ENCODE peak calls at places on chromosomes 6 and 20, in eight cellular contexts. D is Caki2; W is ecto neural progenitor cell; G is activated CD4-positive, alpha-beta memory T cell treated with anti-CD3 and anti-CD28 coated beads, Interleukin-2, amount 10 ng/mL, durations not matched to agents 7 days and 5 days; O is epithelial cell of esophagus; S is OCI-LY7; T is NCI-H774; X is stimulated activated CD4-positive, alpha-beta T cell treated with anti-CD3 and anti-CD28 coated beads, Interleukin-15, amount 100 ng/mL, for 24 hours. F is an unnamed sample.

GRCh38 chr6:158185729-158186456 is 17.7 kb downstream of the GTF2H5 start:
- DNase-seq in S (no peak), T (no peak), X (no peak), W (no peak), O (peak), D (peak), G (no peak), F (no peak)

GRCh38 chr20:61096463-61096862 is 155.6 kb upstream of the CDH4 start:
- DNase-seq in O (no peak), G (no peak), S (no peak), X (no peak), T (no peak), W (no peak), D (no peak), F (no peak)

GRCh38 chr20:48783533-48784272 is 44.1 kb downstream of the PREX1 start:
- DNase-seq in O (no peak), G (peak), D (no peak), S (peak), X (peak), T (no peak), W (no peak), F (peak)

GRCh38 chr6:141521440-141521839 is 611.3 kb upstream of the GJE1 start:
- DNase-seq in W (no peak), T (no peak), G (no peak), S (no peak), D (no peak), O (peak), X (no peak), F (no peak)

GRCh38 chr6:154370545-154370944 is 13.9 kb upstream of the IPCEF1 start:
- DNase-seq in D (peak), S (peak), G (no peak), T (no peak), O (peak), W (no peak), X (peak), F (peak)

GRCh38 chr6:73394577-73395354 is at the start of gene DDX43:
- DNase-seq in G (peak), S (no peak), W (no peak), X (peak), O (peak), T (peak), D (peak), F (peak)

GRCh38 chr6:152696543-152696942 is 1.2 kb upstream of the MYCT1 start:
- DNase-seq in O (peak), S (no peak), D (no peak), G (no peak), W (no peak), T (no peak), X (no peak), F (no peak)

GRCh38 chr6:43916924-43917877 is 147.2 kb downstream of the VEGFA start:
- DNase-seq in O (no peak), D (peak), S (no peak), T (no peak), W (no peak), G (no peak), X (no peak), F (no peak)

GRCh38 chr20:37526839-37527637 is 638 bp downstream of the BLCAP start:
- DNase-seq in T (no peak), X (no peak), S (no peak), O (peak), D (peak), W (no peak), G (no peak), F (no peak)

GRCh38 chr6:25961619-25962367 is 809 bp upstream of the TRIM38 start:
- DNase-seq in D (no peak), T (no peak), G (no peak), O (no peak), S (peak), X (no peak), W (peak), F (no peak)

GRCh38 chr6:108492131-108492766 is 68.5 kb upstream of the FOXO3 start:
- DNase-seq in G (no peak), X (no peak), W (no peak), T (peak), O (peak), D (peak), S (peak), F (no peak)

GRCh38 chr20:47778398-47779354 is 6.6 kb downstream of the SULF2 start:
- DNase-seq in D (no peak), W (no peak), O (no peak), G (no peak), T (no peak), S (no peak), X (no peak), F (no peak)

GRCh38 chr20:19223640-19224039 is 11.2 kb downstream of the SLC24A3 start:
- DNase-seq in S (no peak), D (no peak), O (no peak), G (no peak), T (no peak), X (no peak), W (no peak), F (no peak)

GRCh38 chr6:35161265-35161664 is 20.1 kb upstream of the TCP11 start:
- DNase-seq in X (no peak), T (no peak), G (no peak), D (no peak), S (no peak), W (no peak), O (no peak), F (no peak)

GRCh38 chr6:18165746-18166145 is 10.5 kb downstream of the KDM1B start:
- DNase-seq in S (no peak), T (no peak), G (no peak), W (no peak), X (no peak), D (no peak), O (peak), F (no peak)

GRCh38 chr6:30819287-30819917 is 64.9 kb upstream of the DDR1 start:
- DNase-seq in T (no peak), O (peak), X (peak), W (no peak), S (no peak), G (peak), D (no peak), F (peak)

GRCh38 chr6:8219352-8219943 is 117.1 kb upstream of the EEF1E1 start:
- DNase-seq in D (peak), G (peak), T (peak), S (peak), O (peak), X (peak), W (no peak), F (peak)

GRCh38 chr20:45311589-45312211 is 3.6 kb upstream of the MATN4 start:
- DNase-seq in O (peak), T (peak), D (peak), G (peak), S (peak), W (peak), X (peak), F (peak)